ENCODE peak calls at places on chromosomes 6 and 20, in ten cellular contexts. W, O, X, N, I, C, F, B, U and E are unnamed samples.

GRCh38 chr20:50436696-50437095 is 73.5 kb upstream of the PTPN1 start:
- DNase-seq in U (no peak), W (no peak), C (no peak), I (no peak), O (no peak), N (no peak), B (no peak), F (no peak), X (no peak), E (no peak)

GRCh38 chr6:168589275-168589674 is 148.3 kb downstream of the SMOC2 start:
- DNase-seq in U (no peak), F (no peak), B (no peak), N (no peak), W (no peak), X (no peak), O (no peak), C (no peak), I (no peak), E (no peak)

GRCh38 chr6:143575440-143575839 is 63.9 kb upstream of the FUCA2 start:
- DNase-seq in U (peak; percentile 69), O (peak; percentile 15), I (peak; percentile 54), F (peak; percentile 70), W (peak; percentile 24), N (peak; percentile 67), B (peak; percentile 43), C (no peak), X (peak; percentile 74), E (peak; percentile 70)

GRCh38 chr6:13383280-13384163 is 55.2 kb upstream of the TBC1D7 start:
- DNase-seq in F (peak; percentile 68), W (no peak), C (no peak), B (no peak), N (peak; percentile 31), X (peak; percentile 23), I (peak; percentile 7), U (peak; percentile 46), O (no peak), E (no peak)

GRCh38 chr20:62437985-62438384 is 10.6 kb upstream of the RBBP8NL start:
- DNase-seq in I (no peak), N (no peak), C (no peak), O (no peak), F (no peak), U (no peak), X (no peak), W (no peak), B (no peak), E (no peak)

GRCh38 chr20:16063876-16064275 is 509.4 kb downstream of the KIF16B start:
- DNase-seq in N (no peak), F (no peak), O (no peak), X (peak; percentile 55), B (no peak), W (no peak), U (no peak), C (no peak), I (no peak), E (no peak)

GRCh38 chr6:138275976-138276375 is 57.7 kb upstream of the PBOV1 start:
- DNase-seq in W (no peak), B (no peak), U (no peak), F (no peak), O (no peak), N (no peak), I (no peak), X (no peak), C (no peak), E (no peak)

GRCh38 chr6:87806635-87807034 is 104.6 kb upstream of the AKIRIN2 start:
- DNase-seq in N (no peak), F (peak; percentile 34), X (peak; percentile 70), C (no peak), O (no peak), W (no peak), I (no peak), U (no peak), B (no peak), E (no peak)

GRCh38 chr20:62117658-62118057 is 4.6 kb upstream of the LSM14B start:
- DNase-seq in N (no peak), X (no peak), W (no peak), C (no peak), B (peak; percentile 57), O (peak; percentile 26), F (no peak), I (peak; percentile 23), U (peak; percentile 85), E (no peak)

GRCh38 chr6:76684881-76685280 is 612.4 kb upstream of the IMPG1 start:
- DNase-seq in F (no peak), I (no peak), N (peak; percentile 19), U (no peak), O (no peak), C (no peak), W (no peak), X (no peak), B (no peak), E (peak; percentile 11)

GRCh38 chr20:32472581-32473207 is 112.4 kb downstream of the NOL4L start:
- DNase-seq in C (no peak), N (no peak), F (no peak), B (no peak), W (no peak), U (no peak), X (no peak), I (no peak), O (no peak), E (no peak)

GRCh38 chr6:25852756-25853155 is 20.9 kb upstream of the SLC17A1 start:
- DNase-seq in F (no peak), U (no peak), C (no peak), I (no peak), B (no peak), X (no peak), N (no peak), W (no peak), O (no peak), E (no peak)

GRCh38 chr6:151068761-151069312 is 170.9 kb upstream of the AKAP12 start:
- DNase-seq in C (no peak), F (no peak), N (peak; percentile 73), B (no peak), O (no peak), X (peak; percentile 71), W (no peak), I (no peak), U (no peak), E (no peak)

GRCh38 chr6:124963416-124964083 is 1.3 kb downstream of the RNF217 start:
- DNase-seq in C (no peak), X (peak; percentile 38), U (no peak), B (no peak), F (no peak), N (peak; percentile 52), I (no peak), W (peak; percentile 13), O (no peak), E (peak; percentile 41)

GRCh38 chr20:43938932-43939761 is 24.5 kb downstream of the TOX2 start:
- DNase-seq in I (no peak), F (no peak), X (peak; percentile 96), N (peak; percentile 98), B (no peak), W (peak; percentile 64), U (no peak), C (no peak), O (no peak), E (peak; percentile 97)

GRCh38 chr6:6674872-6675271 is 86.4 kb downstream of the LY86 start:
- DNase-seq in C (no peak), W (no peak), X (no peak), U (no peak), F (no peak), I (no peak), B (no peak), N (no peak), O (no peak), E (no peak)

GRCh38 chr6:17066610-17067009 is 35.2 kb upstream of the STMND1 start:
- DNase-seq in U (no peak), C (no peak), I (no peak), N (peak; percentile 6), B (no peak), F (no peak), W (no peak), X (no peak), O (no peak), E (no peak)

GRCh38 chr20:48489656-48490055 is 338.1 kb downstream of the PREX1 start:
- DNase-seq in B (no peak), W (no peak), F (no peak), X (no peak), I (no peak), C (no peak), N (no peak), O (no peak), U (no peak), E (no peak)

GRCh38 chr6:3194535-3195376 is 32.7 kb downstream of the TUBB2B start:
- DNase-seq in F (peak; percentile 11), U (peak; percentile 62), W (no peak), C (no peak), B (no peak), I (no peak), O (no peak), X (no peak), N (no peak), E (peak; percentile 27)

GRCh38 chr6:160348209-160348551 is at the start of gene SLC22A3:
- DNase-seq in I (no peak), W (no peak), C (no peak), F (no peak), U (no peak), B (no peak), O (no peak), X (no peak), N (no peak), E (no peak)

GRCh38 chr20:50709574-50709973 is 18.2 kb upstream of the RIPOR3 start:
- DNase-seq in W (no peak), U (no peak), O (no peak), N (no peak), I (no peak), F (no peak), B (no peak), X (no peak), C (no peak), E (no peak)

GRCh38 chr6:75818061-75818855 is 69.2 kb downstream of the MYO6 start:
- DNase-seq in W (no peak), O (no peak), F (no peak), U (no peak), C (no peak), X (peak; percentile 13), B (no peak), N (no peak), I (no peak), E (no peak)

GRCh38 chr6:152348116-152348515 is 289.0 kb downstream of the SYNE1 start:
- DNase-seq in X (no peak), N (no peak), B (no peak), W (no peak), U (no peak), I (no peak), F (no peak), C (no peak), O (no peak), E (no peak)

GRCh38 chr6:28207244-28208179 is 17.6 kb upstream of the ZSCAN9 start:
- DNase-seq in X (peak; percentile 52), W (no peak), O (no peak), I (no peak), U (peak; percentile 39), C (no peak), B (peak; percentile 38), N (peak; percentile 44), F (no peak), E (peak; percentile 27)

GRCh38 chr6:107115695-107116327 is 496 bp upstream of the BEND3 start:
- DNase-seq in I (peak; percentile 4), N (peak; percentile 48), O (peak; percentile 17), B (peak; percentile 45), F (peak; percentile 80), W (peak; percentile 43), X (peak; percentile 42), U (peak; percentile 21), C (peak; percentile 20), E (peak; percentile 42)

GRCh38 chr20:1255675-1256074 is 10.4 kb upstream of the SNPH start:
- DNase-seq in O (no peak), X (no peak), I (no peak), W (no peak), F (no peak), N (no peak), C (no peak), B (no peak), U (no peak), E (no peak)

GRCh38 chr6:34459899-34460593 is 5.8 kb upstream of the PACSIN1 start:
- DNase-seq in I (peak; percentile 47), W (peak; percentile 60), N (peak; percentile 41), X (peak; percentile 33), O (peak; percentile 19), F (peak; percentile 43), C (no peak), B (peak; percentile 44), U (peak; percentile 75), E (no peak)

GRCh38 chr6:89792881-89793280 is 26.7 kb downstream of the MDN1 start:
- DNase-seq in B (no peak), C (no peak), U (peak; percentile 26), W (peak; percentile 5), N (peak; percentile 34), X (peak; percentile 50), F (peak; percentile 22), O (no peak), I (peak; percentile 4), E (peak; percentile 30)